ENCODE peak calls at places on chromosomes 16 and 17, in eight cellular contexts. M is tibial nerve, O is transverse colon, Q is HepG2, A is suprapubic skin, S is H1, T is GM12878, H is stomach. C is an unnamed sample.
A peak's percentile ranks its signal among the peaks of the same experiment; 100 is the strongest.

GRCh38 chr16:7345423-7345822 is 12.8 kb downstream of the RBFOX1 start:
- DNase-seq in M (no peak), O (no peak), Q (no peak), A (no peak), S (no peak), T (no peak), H (no peak), C (no peak)

GRCh38 chr17:44979426-44980273 is 11.5 kb upstream of the C1QL1 start:
- DNase-seq in M (no peak), O (peak; percentile 51), Q (no peak), A (no peak), S (no peak), T (no peak), H (no peak), C (peak; percentile 68)

GRCh38 chr17:38907930-38908675 is 17.3 kb upstream of the LASP1NB start:
- DNase-seq in M (no peak), O (no peak), Q (no peak), A (peak; percentile 56), S (no peak), T (no peak), H (no peak), C (no peak)

GRCh38 chr16:88076211-88076931 is 125.1 kb downstream of the BANP start:
- DNase-seq in M (no peak), O (no peak), Q (no peak), A (peak; percentile 53), S (no peak), T (no peak), H (no peak), C (no peak)

GRCh38 chr16:67164599-67165061 is at the start of gene HSF4:
- DNase-seq in M (no peak), O (peak; percentile 79), Q (peak; percentile 52), A (no peak), S (peak; percentile 64), T (no peak), H (peak; percentile 79), C (peak; percentile 69)

GRCh38 chr17:83100220-83100852 is 20.9 kb downstream of the METRNL start:
- DNase-seq in M (no peak), O (peak; percentile 39), Q (no peak), A (no peak), S (no peak), T (no peak), H (peak; percentile 55), C (no peak)

GRCh38 chr16:90046122-90046970 is 27.1 kb upstream of the DBNDD1 start:
- DNase-seq in M (no peak), O (no peak), Q (no peak), A (no peak), S (no peak), T (no peak), H (no peak), C (no peak)

GRCh38 chr16:77373726-77374125 is 61.1 kb downstream of the ADAMTS18 start:
- DNase-seq in M (no peak), O (no peak), Q (no peak), A (no peak), S (no peak), T (no peak), H (no peak), C (no peak)

GRCh38 chr16:25709182-25709581 is 17.4 kb downstream of the HS3ST4 start:
- DNase-seq in M (no peak), O (no peak), Q (no peak), A (no peak), S (no peak), T (no peak), H (no peak), C (no peak)

GRCh38 chr17:41910701-41911391 is 7.9 kb downstream of the ACLY start:
- DNase-seq in M (no peak), O (no peak), Q (no peak), A (no peak), S (no peak), T (no peak), H (no peak), C (no peak)

GRCh38 chr16:4309833-4310266 is 6.0 kb upstream of the GLIS2 start:
- DNase-seq in M (no peak), O (peak; percentile 72), Q (peak; percentile 67), A (no peak), S (peak; percentile 94), T (no peak), H (peak; percentile 82), C (no peak)

GRCh38 chr17:76953066-76953465 is 84.9 kb downstream of the MGAT5B start:
- DNase-seq in M (no peak), O (no peak), Q (no peak), A (no peak), S (no peak), T (no peak), H (no peak), C (no peak)

GRCh38 chr16:89511352-89511751 is 3.1 kb downstream of the SPG7 start:
- DNase-seq in M (no peak), O (no peak), Q (no peak), A (no peak), S (no peak), T (no peak), H (no peak), C (no peak)

GRCh38 chr16:87392823-87393679 is 915 bp downstream of the MAP1LC3B start:
- DNase-seq in M (no peak), O (peak; percentile 64), Q (no peak), A (no peak), S (peak; percentile 80), T (no peak), H (peak; percentile 53), C (peak; percentile 70)

GRCh38 chr17:6546069-6546718 is 10.2 kb downstream of the PITPNM3 start:
- DNase-seq in M (no peak), O (no peak), Q (no peak), A (no peak), S (no peak), T (peak; percentile 8), H (no peak), C (no peak)

GRCh38 chr17:4588391-4588790 is 4.1 kb downstream of the SMTNL2 start:
- DNase-seq in M (no peak), O (no peak), Q (no peak), A (no peak), S (no peak), T (no peak), H (no peak), C (no peak)

GRCh38 chr17:17495448-17496188 is 577 bp downstream of the RASD1 start:
- DNase-seq in M (no peak), O (peak; percentile 33), Q (no peak), A (peak; percentile 80), S (peak; percentile 67), T (no peak), H (no peak), C (no peak)

GRCh38 chr17:17497065-17497844 is 1.1 kb upstream of the RASD1 start:
- DNase-seq in M (no peak), O (no peak), Q (no peak), A (no peak), S (no peak), T (no peak), H (no peak), C (no peak)

GRCh38 chr17:17497845-17498520 is 1.8 kb upstream of the RASD1 start:
- DNase-seq in M (no peak), O (no peak), Q (no peak), A (no peak), S (no peak), T (no peak), H (no peak), C (no peak)

GRCh38 chr17:17494499-17495447 is 1.4 kb downstream of the RASD1 start:
- DNase-seq in M (no peak), O (peak; percentile 50), Q (no peak), A (peak; percentile 80), S (peak; percentile 76), T (no peak), H (peak; percentile 63), C (peak; percentile 51)

GRCh38 chr17:17496189-17497064 is at the start of gene RASD1:
- DNase-seq in M (peak; percentile 85), O (peak; percentile 93), Q (peak; percentile 59), A (peak; percentile 94), S (peak; percentile 93), T (no peak), H (peak; percentile 93), C (peak; percentile 91)
- TF ChIP-seq POLR2A in M (peak; percentile 98), O (peak; percentile 97), Q (peak; percentile 97), A (peak; percentile 99), S (peak; percentile 98), T (peak; percentile 57), H (no peak), C (peak; percentile 94)

DNA sequence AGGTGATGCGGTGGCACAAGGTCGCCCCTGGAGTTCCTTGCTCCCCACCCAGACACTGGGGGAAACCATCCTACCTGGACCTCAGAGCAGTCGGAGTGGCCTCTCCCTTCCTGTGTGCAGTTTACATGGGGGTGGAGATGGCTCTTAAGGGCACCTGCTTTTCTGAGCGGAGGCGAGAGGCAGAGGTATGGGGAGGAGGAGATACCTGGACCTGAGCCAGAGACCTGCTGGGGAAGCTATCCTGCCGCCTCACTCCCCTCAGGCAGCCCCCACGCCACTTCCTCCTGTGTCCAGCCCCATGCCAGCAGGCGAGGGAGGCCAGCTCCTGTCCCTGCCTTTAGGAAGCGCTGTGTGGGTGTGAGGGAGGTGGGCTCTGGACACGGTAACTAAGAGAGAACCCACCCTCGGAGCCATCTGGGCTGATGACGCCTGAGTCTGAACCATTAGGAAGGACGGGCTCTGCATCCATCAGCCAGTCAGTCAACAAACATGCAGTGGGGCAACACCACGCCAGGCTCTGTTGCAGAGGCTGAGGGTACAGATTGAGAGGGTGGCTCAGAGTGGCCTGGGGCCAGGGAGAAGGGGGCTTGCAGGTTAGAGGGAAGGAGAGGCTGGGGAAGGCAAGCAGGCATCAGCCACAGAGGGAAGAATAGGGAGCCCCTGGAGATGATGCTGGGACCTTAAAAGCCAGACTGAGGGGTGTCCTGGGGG is 1.2 kb downstream of the CORO1A start:
- DNase-seq in M (no peak), O (peak; percentile 54), Q (no peak), A (peak; percentile 67), S (peak; percentile 46), T (peak; percentile 28), H (peak; percentile 31), C (no peak)
- TF ChIP-seq EP300 in M (no peak), O (no peak), Q (peak; percentile 26), A (no peak), S (no peak), T (no peak), H (no peak), C (no peak)

DNA sequence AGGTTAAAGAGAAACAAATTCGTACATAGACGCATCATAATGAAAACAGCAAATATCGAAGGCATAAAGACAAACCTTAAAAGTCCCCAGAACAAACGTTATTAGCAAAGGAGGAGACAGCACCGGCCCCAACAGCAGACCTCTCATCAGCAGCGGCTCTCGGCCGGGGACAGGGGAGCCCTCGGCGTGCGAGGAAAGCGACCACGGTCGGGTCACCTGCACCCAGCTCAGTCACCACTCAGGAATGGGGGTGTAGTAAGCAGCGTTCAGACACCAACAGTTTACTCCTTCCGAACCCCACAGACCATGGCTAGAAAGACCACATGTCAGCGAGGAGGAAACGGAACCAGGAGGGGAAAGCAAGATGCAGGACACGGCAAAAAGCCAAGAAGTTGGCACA is 109.3 kb upstream of the CHMP6 start:
- DNase-seq in M (no peak), O (no peak), Q (no peak), A (no peak), S (no peak), T (no peak), H (no peak), C (no peak)
- H3K27me3 ChIP-seq in M (no peaks in the 10 kb centered on the region), O (no peaks in the 10 kb centered on the region), Q (no peaks in the 10 kb centered on the region), A (no peaks in the 10 kb centered on the region), S (no peaks in the 10 kb centered on the region), T (no peaks in the 10 kb centered on the region), H (no peaks in the 10 kb centered on the region), C (no peaks in the 10 kb centered on the region)

DNA sequence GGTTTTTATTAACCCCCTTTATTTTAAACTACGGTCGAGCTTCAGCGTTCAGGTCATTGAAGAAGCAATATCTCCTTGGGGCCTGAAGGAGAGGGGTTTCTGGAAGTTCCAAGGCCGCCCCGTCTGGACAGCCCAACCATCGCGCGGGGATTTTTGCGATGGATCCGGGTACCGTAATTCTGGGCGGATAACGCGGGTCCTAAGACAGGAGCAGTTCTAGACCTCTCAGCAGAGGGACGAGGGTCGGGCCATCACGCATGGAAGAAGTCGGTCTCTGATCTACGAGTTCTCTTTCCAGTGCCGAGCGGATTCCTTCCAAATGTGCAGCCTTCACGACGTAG is 3.6 kb downstream of the BORCS6 start:
- DNase-seq in M (no peak), O (no peak), Q (no peak), A (no peak), S (no peak), T (no peak), H (no peak), C (no peak)
- TF ChIP-seq POLR2A in M (no peak), O (no peak), Q (no peak), A (no peak), S (no peak), T (peak; percentile 50), H (no peak), C (no peak)

C was measured in ovary.